ENCODE peak calls at places on chromosomes 12 and 14, in five cellular contexts. M, C, N, H and G are unnamed samples.

GRCh38 chr12:97530237-97530636 is 67.6 kb downstream of the RMST start:
- DNase-seq in C (no peak), M (no peak), H (no peak), N (no peak), G (no peak)

GRCh38 chr12:7108042-7108927 is 729 bp downstream of the C1RL start:
- DNase-seq in H (peak), N (peak), M (peak), C (peak), G (peak)

GRCh38 chr14:43119672-43120071 is 1387.4 kb downstream of the FSCB start:
- DNase-seq in H (no peak), M (no peak), N (no peak), C (no peak), G (no peak)

GRCh38 chr14:70045715-70046535 is 142.8 kb downstream of the SLC8A3 start:
- DNase-seq in C (peak), H (peak), N (peak), M (peak), G (peak)

GRCh38 chr12:120125792-120126634 is 9.5 kb upstream of the RAB35 start:
- DNase-seq in M (no peak), N (no peak), C (no peak), H (no peak), G (no peak)

GRCh38 chr12:92275443-92276154 is 130.0 kb upstream of the BTG1 start:
- DNase-seq in N (no peak), C (no peak), M (no peak), H (no peak), G (no peak)

GRCh38 chr12:49883065-49883464 is 20.6 kb downstream of the FAIM2 start:
- DNase-seq in N (no peak), H (no peak), M (no peak), C (peak), G (peak)

GRCh38 chr12:101414533-101415119 is 7.1 kb upstream of the ARL1 start:
- DNase-seq in N (peak), H (peak), C (no peak), M (no peak), G (peak)

GRCh38 chr12:45182511-45182910 is 33.4 kb upstream of the ANO6 start:
- DNase-seq in N (no peak), H (no peak), C (no peak), M (no peak), G (no peak)

GRCh38 chr14:23430733-23431105 is 4.7 kb downstream of the MYH7 start:
- DNase-seq in M (no peak), N (peak), C (no peak), H (peak), G (peak)

GRCh38 chr14:101781240-101782061 is 19.9 kb downstream of the PPP2R5C start:
- DNase-seq in C (no peak), N (no peak), H (no peak), M (no peak), G (peak)

GRCh38 chr12:66103011-66103913 is 27.3 kb downstream of the LLPH start:
- DNase-seq in H (no peak), M (no peak), N (no peak), C (no peak), G (peak)

GRCh38 chr12:72271401-72271740 is 799 bp upstream of the TRHDE start:
- DNase-seq in C (peak), N (peak), H (no peak), M (no peak), G (peak)

GRCh38 chr14:75978249-75978731 is 3.5 kb downstream of the TGFB3 start:
- DNase-seq in H (no peak), C (no peak), M (peak), N (no peak), G (no peak)

GRCh38 chr12:52144512-52145227 is 47.1 kb downstream of the KRT80 start:
- DNase-seq in N (no peak), M (no peak), C (no peak), H (no peak), G (no peak)

GRCh38 chr14:71400821-71401447 is 493.7 kb downstream of the PCNX1 start:
- DNase-seq in C (no peak), M (no peak), N (no peak), H (peak), G (no peak)

GRCh38 chr12:64792128-64792527 is 32.3 kb upstream of the TBC1D30 start:
- DNase-seq in C (no peak), M (no peak), N (no peak), H (no peak), G (no peak)

GRCh38 chr12:64304571-64304970 is 82.5 kb upstream of the KICS2 start:
- DNase-seq in C (no peak), M (no peak), N (no peak), H (no peak), G (no peak)

GRCh38 chr14:23145794-23146422 is 26.9 kb upstream of the CEBPE start:
- DNase-seq in C (no peak), M (no peak), H (peak), N (no peak), G (no peak)

GRCh38 chr14:89673499-89674225 is 256.6 kb upstream of the FOXN3 start:
- DNase-seq in C (no peak), M (no peak), N (no peak), H (peak), G (no peak)

GRCh38 chr14:24037658-24038037 is 14.2 kb upstream of the CARMIL3 start:
- DNase-seq in H (no peak), M (peak), C (no peak), N (no peak), G (no peak)

GRCh38 chr14:21467620-21468019 is 9.1 kb downstream of the RAB2B start:
- DNase-seq in M (no peak), H (peak), C (no peak), N (no peak), G (no peak)

GRCh38 chr14:50521912-50522341 is 10.4 kb downstream of the MAP4K5 start:
- DNase-seq in M (no peak), H (no peak), N (no peak), C (no peak), G (no peak)

GRCh38 chr14:52789118-52789517 is 2.3 kb downstream of the GNPNAT1 start:
- DNase-seq in N (no peak), H (no peak), C (no peak), M (no peak), G (peak)

GRCh38 chr12:13211859-13212664 is 15.5 kb downstream of the EMP1 start:
- DNase-seq in H (peak), C (no peak), N (peak), M (peak), G (peak)

GRCh38 chr14:30283822-30284446 is 275.0 kb upstream of the G2E3 start:
- DNase-seq in N (no peak), C (no peak), H (peak), M (no peak), G (peak)

GRCh38 chr14:51446771-51447170 is 204.9 kb upstream of the FRMD6 start:
- DNase-seq in N (no peak), H (no peak), C (no peak), M (no peak), G (no peak)

GRCh38 chr12:96501139-96501741 is 11.9 kb downstream of the CFAP54 start:
- DNase-seq in H (peak), M (peak), N (no peak), C (no peak), G (no peak)

GRCh38 chr12:75631809-75632208 is 120.4 kb upstream of the KRR1 start:
- DNase-seq in M (no peak), H (no peak), C (no peak), N (no peak), G (peak)

GRCh38 chr14:30385925-30386324 is 173.0 kb upstream of the G2E3 start:
- DNase-seq in M (no peak), H (no peak), C (no peak), N (no peak), G (no peak)

GRCh38 chr14:54366726-54367707 is 29.8 kb upstream of the CDKN3 start:
- DNase-seq in N (no peak), H (peak), C (no peak), M (peak), G (peak)

GRCh38 chr14:25122188-25122587 is 72.2 kb upstream of the STXBP6 start:
- DNase-seq in M (no peak), C (no peak), H (peak), N (no peak), G (no peak)

GRCh38 chr14:65156568-65157366 is 54.5 kb upstream of the MAX start:
- DNase-seq in C (no peak), M (no peak), H (peak), N (no peak), G (no peak)

DNA sequence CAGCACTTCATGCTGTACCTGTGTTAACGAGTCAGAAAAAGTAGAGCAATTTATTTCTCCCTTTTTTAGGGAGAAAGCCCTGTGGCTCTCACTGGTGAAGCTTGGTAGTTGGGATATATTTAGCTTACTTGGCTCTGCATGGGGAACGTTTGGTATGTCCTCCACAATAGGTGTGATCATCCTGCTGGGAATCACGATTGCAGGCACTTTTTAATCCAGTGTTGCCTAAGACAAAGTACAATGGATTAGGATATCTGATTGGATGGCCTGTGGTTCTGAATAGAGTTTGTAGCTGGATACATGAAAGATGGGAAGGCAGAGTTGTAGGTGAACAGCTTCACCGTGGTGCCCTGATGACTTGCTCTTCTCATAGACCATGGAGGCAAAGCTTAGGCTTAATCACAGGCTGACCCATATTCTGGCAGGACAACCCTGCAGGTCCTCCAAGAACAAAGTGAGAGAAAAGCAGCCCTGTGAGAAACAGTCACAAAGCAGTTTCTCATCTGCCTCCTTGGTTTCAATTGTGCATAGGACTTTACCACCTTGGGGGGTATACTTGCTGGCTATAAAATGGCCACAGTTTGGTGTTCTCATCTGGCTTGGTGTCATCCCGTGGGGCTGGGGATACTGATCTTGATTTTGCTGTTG is 7.5 kb downstream of the RESF1 start:
- DNase-seq in M (no peak), N (no peak), C (no peak), H (no peak), G (peak)
- H3K4me3 ChIP-seq in M (no peak), N (no peak), C (no peak), H (no peak), G (no peak)

GRCh38 chr12:79692249-79692619 is 1.5 kb upstream of the PAWR start:
- DNase-seq in N (no peak), H (no peak), M (no peak), C (no peak), G (no peak)
- H3K4me3 ChIP-seq in N (no peak), H (peak), M (peak), C (peak), G (peak)

GRCh38 chr12:57738142-57738474 is 434 bp downstream of the AGAP2 start:
- DNase-seq in C (no peak), N (no peak), H (no peak), M (no peak), G (no peak)
- H3K4me3 ChIP-seq in C (peak), N (peak), H (peak), M (peak), G (peak)

GRCh38 chr12:111056618-111057521 is 136.5 kb upstream of the MYL2 start:
- DNase-seq in C (no peak), M (no peak), N (no peak), H (no peak), G (no peak)
- H3K4me3 ChIP-seq in C (no peak), M (no peak), N (no peak), H (no peak), G (no peak)

GRCh38 chr14:73744175-73744867 is 30.1 kb upstream of the PNMA1 start:
- DNase-seq in C (peak), N (no peak), M (no peak), H (no peak), G (no peak)

GRCh38 chr14:73746540-73747385 is 32.6 kb upstream of the PNMA1 start:
- DNase-seq in N (no peak), C (no peak), H (no peak), M (no peak), G (peak)

GRCh38 chr14:73747386-73748211 is 33.4 kb upstream of the PNMA1 start:
- DNase-seq in C (no peak), N (no peak), H (no peak), M (no peak), G (no peak)

GRCh38 chr14:73744874-73745529 is 30.8 kb upstream of the PNMA1 start:
- DNase-seq in C (peak), N (no peak), H (no peak), M (peak), G (no peak)

GRCh38 chr14:73745571-73746539 is 31.7 kb upstream of the PNMA1 start:
- DNase-seq in C (peak), H (no peak), N (no peak), M (no peak), G (no peak)
- H3K4me3 ChIP-seq in C (no peak), H (no peak), N (no peak), M (no peak), G (no peak)

GRCh38 chr12:55745361-55746146 is 2.6 kb downstream of the GDF11 start:
- DNase-seq in N (peak), H (peak), C (no peak), M (no peak), G (peak)

GRCh38 chr12:55746913-55747231 is 4.0 kb downstream of the GDF11 start:
- DNase-seq in C (no peak), H (no peak), M (no peak), N (no peak), G (no peak)

GRCh38 chr12:55743967-55744931 is 1.3 kb downstream of the GDF11 start:
- DNase-seq in C (no peak), M (no peak), N (no peak), H (no peak), G (peak)

GRCh38 chr12:55746147-55746912 is 3.4 kb downstream of the GDF11 start:
- DNase-seq in M (no peak), H (no peak), N (no peak), C (no peak), G (no peak)

DNA sequence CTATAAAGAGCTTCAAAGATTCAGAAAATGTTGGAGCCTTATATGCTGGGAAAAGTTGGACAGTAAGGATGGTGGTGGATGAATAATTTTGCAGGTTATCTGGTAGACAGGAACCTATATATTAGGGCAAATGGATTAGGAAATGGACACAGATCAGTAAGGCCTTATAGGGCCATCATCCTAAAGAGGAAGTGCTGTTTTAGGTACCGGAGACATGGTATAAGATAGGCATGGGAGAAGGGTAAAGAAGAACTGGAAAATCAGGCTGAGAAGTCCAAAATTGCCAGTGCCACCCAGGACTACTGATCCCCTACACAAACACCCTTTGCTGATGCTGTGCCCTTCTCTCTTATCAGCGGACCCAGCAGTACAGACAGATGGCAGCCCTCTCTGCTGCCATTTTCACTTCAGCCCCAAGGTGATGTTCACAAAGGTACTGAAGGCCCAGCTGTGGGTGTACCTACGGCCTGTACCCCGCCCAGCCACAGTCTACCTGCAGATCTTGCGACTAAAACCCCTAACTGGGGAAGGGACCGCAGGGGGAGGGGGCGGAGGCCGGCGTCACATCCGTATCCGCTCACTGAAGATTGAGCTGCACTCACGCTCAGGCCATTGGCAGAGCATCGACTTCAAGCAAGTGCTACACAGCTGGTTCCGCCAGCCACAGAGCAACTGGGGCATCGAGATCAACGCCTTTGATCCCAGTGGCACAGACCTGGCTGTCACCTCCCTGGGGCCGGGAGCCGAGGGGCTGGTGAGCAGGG is 5.5 kb downstream of the GDF11 start:
- DNase-seq in N (no peak), M (no peak), H (no peak), C (no peak), G (no peak)
- H3K4me3 ChIP-seq in N (no peak), M (no peak), H (no peak), C (no peak), G (no peak)